ENCODE peak calls at places on chromosomes 16 and 17, in five cellular contexts. P is H1, G is HCT116, E is GM12878, V is SK-N-SH. Q is an unnamed sample.
A peak's percentile ranks its signal among the peaks of the same experiment; 100 is the strongest.

GRCh38 chr17:66548659-66549311 is 246.4 kb downstream of the PRKCA start:
- DNase-seq in E (no peak), V (no peak), G (no peak), P (no peak), Q (no peak)

GRCh38 chr16:75250089-75250808 is 1.2 kb downstream of the BCAR1 start:
- DNase-seq in V (no peak), G (no peak), E (no peak), P (no peak), Q (no peak)

GRCh38 chr16:22898874-22899348 is 84.9 kb downstream of the HS3ST2 start:
- DNase-seq in V (peak; percentile 73), G (peak; percentile 19), E (peak; percentile 1), P (peak; percentile 93), Q (peak; percentile 10)

GRCh38 chr17:15323147-15323546 is 18.2 kb downstream of the TEKT3 start:
- DNase-seq in V (no peak), E (no peak), P (no peak), G (no peak), Q (no peak)

GRCh38 chr17:40936437-40936971 is 942 bp downstream of the KRT23 start:
- DNase-seq in V (no peak), E (no peak), P (no peak), G (no peak), Q (peak; percentile 98)

GRCh38 chr17:67600408-67600807 is 117.3 kb upstream of the NOL11 start:
- DNase-seq in P (no peak), E (no peak), V (no peak), G (no peak), Q (no peak)

GRCh38 chr17:81040791-81041337 is 5.9 kb downstream of the BAIAP2 start:
- DNase-seq in E (no peak), G (no peak), V (peak; percentile 77), P (peak; percentile 78), Q (no peak)

GRCh38 chr17:10135539-10136257 is 62.7 kb downstream of the GAS7 start:
- DNase-seq in P (no peak), V (no peak), G (no peak), E (no peak), Q (no peak)

GRCh38 chr17:76744747-76745146 is 6.8 kb downstream of the MFSD11 start:
- DNase-seq in G (no peak), P (no peak), V (no peak), E (no peak), Q (no peak)

GRCh38 chr17:41553176-41553575 is 18.7 kb downstream of the KRT9 start:
- DNase-seq in E (no peak), P (no peak), G (no peak), V (no peak), Q (no peak)

GRCh38 chr17:75410141-75410540 is 4.7 kb upstream of the GRB2 start:
- DNase-seq in G (no peak), E (no peak), P (no peak), V (no peak), Q (no peak)

GRCh38 chr17:80105762-80106161 is 4.4 kb downstream of the GAA start:
- DNase-seq in E (no peak), V (peak; percentile 56), P (no peak), G (no peak), Q (no peak)

GRCh38 chr16:75593308-75593707 is 27.1 kb downstream of the GABARAPL2 start:
- DNase-seq in P (no peak), E (no peak), V (no peak), G (no peak), Q (no peak)

GRCh38 chr17:55279203-55279602 is 14.4 kb downstream of the HLF start:
- DNase-seq in G (no peak), V (no peak), E (no peak), P (no peak), Q (no peak)

GRCh38 chr16:23862556-23862955 is 26.8 kb downstream of the PRKCB start:
- DNase-seq in E (no peak), P (no peak), G (no peak), V (no peak), Q (no peak)

GRCh38 chr17:7448461-7448860 is 3.6 kb downstream of the CHRNB1 start:
- DNase-seq in P (no peak), G (no peak), V (no peak), E (no peak), Q (no peak)

GRCh38 chr17:18250259-18250658 is 8.3 kb downstream of the FLII start:
- DNase-seq in V (no peak), G (no peak), E (no peak), P (no peak), Q (peak; percentile 96)

GRCh38 chr17:40564883-40565744 is at the start of gene CCR7:
- DNase-seq in P (no peak), V (no peak), E (no peak), G (no peak), Q (no peak)

GRCh38 chr17:65121916-65122821 is 15.0 kb upstream of the RGS9 start:
- DNase-seq in E (peak; percentile 42), V (no peak), G (no peak), P (no peak), Q (no peak)

GRCh38 chr16:80552277-80552676 is 11.5 kb downstream of the DYNLRB2 start:
- DNase-seq in P (no peak), E (no peak), G (no peak), V (no peak), Q (no peak)

GRCh38 chr16:56226840-56227525 is 35.7 kb downstream of the GNAO1 start:
- DNase-seq in P (no peak), E (no peak), G (no peak), V (no peak), Q (no peak)

GRCh38 chr17:14060706-14061105 is 8.6 kb upstream of the COX10 start:
- DNase-seq in V (no peak), G (no peak), P (no peak), E (no peak), Q (no peak)

GRCh38 chr16:89312194-89312593 is 94.7 kb downstream of the ZNF778 start:
- DNase-seq in P (no peak), E (no peak), G (no peak), V (no peak), Q (no peak)

GRCh38 chr16:28082624-28083023 is 19.1 kb upstream of the GSG1L start:
- DNase-seq in E (no peak), P (no peak), V (no peak), G (no peak), Q (no peak)

GRCh38 chr17:31321481-31321880 is at the start of gene EVI2A:
- DNase-seq in E (peak; percentile 69), G (no peak), V (no peak), P (no peak), Q (no peak)

GRCh38 chr17:39062846-39063680 is 88.4 kb downstream of the PLXDC1 start:
- DNase-seq in V (no peak), P (no peak), E (no peak), G (no peak), Q (peak; percentile 82)

GRCh38 chr17:77343031-77343866 is 202.5 kb downstream of the SEC14L1 start:
- DNase-seq in P (no peak), G (no peak), E (no peak), V (no peak), Q (no peak)

DNA sequence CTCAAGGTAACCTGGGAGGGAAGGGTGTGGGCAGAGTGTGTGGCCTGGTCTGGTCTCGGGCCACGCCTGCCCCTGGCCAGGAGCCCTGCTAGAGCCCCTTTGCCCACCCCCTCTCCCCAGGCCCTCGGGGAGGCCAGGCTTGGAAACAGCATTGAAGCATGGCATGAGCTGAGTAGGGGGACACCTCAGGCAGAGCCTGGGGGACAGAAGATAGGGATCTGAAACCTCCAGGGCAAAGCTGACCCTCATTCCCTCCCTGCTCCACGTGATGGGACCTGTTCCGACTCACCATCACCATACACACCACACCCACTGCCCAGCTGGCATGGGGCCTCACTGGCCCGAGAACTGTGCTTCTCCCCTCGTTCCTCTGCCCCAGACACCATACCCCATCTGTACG is 2.5 kb downstream of the RFNG start:
- DNase-seq in P (no peak), E (no peak), V (no peak), G (no peak), Q (no peak)
- TF ChIP-seq JUND in P (no peak), E (no peak), V (no peak), G (no peak), Q (no peak)

DNA sequence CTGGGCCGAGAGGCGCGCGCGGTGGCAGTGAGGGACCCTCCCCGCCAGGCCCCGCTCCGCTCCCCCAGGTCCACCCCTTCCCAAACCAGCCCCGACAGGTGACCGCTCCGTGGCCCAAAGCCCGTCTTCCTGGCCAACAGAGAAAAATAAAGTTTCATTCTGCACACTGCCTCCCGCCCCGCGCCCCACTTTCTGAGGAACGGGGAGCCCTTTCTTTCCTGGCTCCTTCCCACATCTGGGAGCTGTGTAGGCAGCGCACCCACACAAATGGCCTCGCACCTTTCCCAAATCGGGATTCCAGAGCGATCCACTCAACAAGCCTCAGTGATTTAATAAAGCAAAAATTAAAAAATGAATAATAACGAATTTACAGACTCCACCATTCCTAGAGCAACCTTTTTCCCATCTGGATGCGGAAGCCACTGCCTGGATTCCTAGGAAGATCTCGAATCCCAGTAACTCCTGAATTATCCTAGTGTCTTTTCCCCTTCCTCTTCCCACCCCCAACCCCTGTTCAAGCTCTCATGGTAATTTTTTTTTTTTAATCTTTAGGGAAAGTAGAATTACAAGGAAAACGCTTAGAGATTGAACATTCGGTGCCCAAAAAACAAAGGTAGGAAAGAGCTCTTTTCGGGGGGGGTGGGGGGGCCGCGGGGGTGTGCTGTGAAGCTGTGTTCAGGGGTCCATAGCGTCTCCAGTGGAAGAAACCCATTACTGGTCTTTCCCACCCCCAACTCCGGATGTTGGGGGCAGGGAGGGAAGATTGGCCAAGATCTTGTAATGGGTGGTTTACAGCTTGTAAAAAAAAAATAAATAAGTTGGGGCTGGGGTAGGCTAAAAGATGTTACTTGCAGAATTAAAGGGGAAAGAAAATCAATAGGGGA is 1.6 kb downstream of the IGF2BP1 start:
- DNase-seq in V (no peak), E (no peak), G (no peak), P (no peak), Q (no peak)
- TF ChIP-seq JUND in V (no peak), E (no peak), G (no peak), P (no peak), Q (no peak)

DNA sequence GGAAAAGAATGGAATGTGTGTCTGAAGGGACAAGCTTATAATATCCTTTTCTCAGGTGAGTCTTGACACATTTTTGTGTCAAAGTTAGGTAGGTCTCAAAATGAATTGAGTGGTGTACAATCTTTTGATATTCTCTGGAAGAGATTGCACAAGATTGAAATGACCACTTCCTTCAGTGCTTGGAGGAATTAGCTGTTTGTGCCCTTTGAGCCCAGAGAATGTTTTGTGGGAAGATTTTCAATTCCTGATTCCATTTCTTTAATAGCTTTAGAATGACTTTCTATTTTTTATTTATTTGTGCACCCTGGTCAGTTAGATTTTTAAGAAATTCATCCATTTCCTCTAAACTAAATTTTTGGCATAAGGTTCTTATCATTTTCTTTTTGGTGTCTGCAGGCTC is 1.6 kb upstream of the CCL13 start:
- DNase-seq in E (no peak), G (no peak), V (no peak), P (no peak), Q (no peak)
- TF ChIP-seq JUND in E (no peak), G (no peak), V (no peak), P (no peak), Q (no peak)

DNA sequence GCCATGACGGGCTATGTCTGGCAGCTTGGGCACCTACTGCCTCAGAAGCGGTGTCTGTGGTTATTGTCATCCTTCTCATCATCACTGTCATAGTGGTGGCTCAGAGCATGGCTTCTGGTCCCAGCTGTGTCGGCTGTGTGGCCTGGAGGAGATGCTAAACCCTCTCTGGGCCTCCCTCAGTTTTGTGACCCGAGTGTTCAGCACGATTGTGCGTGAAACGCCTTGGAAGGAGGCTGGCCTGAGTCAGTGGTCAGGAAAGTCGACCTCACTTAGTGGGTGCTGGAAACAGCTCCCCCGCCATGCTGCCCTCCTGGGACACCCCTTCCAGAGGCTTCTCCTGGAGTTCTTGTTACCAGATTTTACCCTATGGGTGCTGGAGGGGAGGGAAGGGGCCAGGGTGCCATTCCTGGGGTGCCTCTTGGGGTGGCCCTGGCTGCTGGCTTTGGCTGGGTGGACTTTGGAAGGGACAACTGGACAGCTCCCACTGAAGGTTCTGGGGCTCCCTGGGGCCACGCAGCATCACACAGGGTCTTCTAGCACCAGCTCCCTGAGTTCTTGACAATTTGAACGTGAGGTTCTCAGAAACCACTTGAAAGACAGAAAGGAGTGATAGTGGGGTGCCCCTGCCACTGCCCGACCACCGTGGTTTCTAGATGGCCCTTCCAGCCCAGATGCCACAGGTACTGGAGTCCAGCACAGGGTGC is 226.5 kb upstream of the GSE1 start:
- DNase-seq in V (no peak), G (no peak), E (no peak), P (peak; percentile 37), Q (no peak)
- TF ChIP-seq JUND in V (no peak), G (no peak), E (no peak), P (no peak), Q (no peak)

Q was measured in T47D.